ENCODE peak calls at places on chromosome 12, in eight cellular contexts. L is NT2/D1; C is ELR; O is H4; U is effector memory CD8-positive, alpha-beta T cell; P is NCI-H1694; S is nephron progenitor cell; A is GM12878. J is an unnamed sample.

GRCh38 chr12:2819810-2820209 is 7.3 kb downstream of the ITFG2 start:
- DNase-seq in L (no peak), C (no peak), O (no peak), U (no peak), P (no peak), S (no peak), A (no peak), J (no peak)

GRCh38 chr12:4037747-4038312 is 164.6 kb upstream of the PARP11 start:
- DNase-seq in L (no peak), C (peak; percentile 69), O (no peak), U (no peak), P (peak; percentile 55), S (no peak), A (no peak), J (no peak)

GRCh38 chr12:54411398-54412241 is 7.4 kb downstream of the ITGA5 start:
- DNase-seq in L (no peak), C (peak; percentile 99), O (peak; percentile 54), U (no peak), P (no peak), S (no peak), A (no peak), J (peak; percentile 99)

GRCh38 chr12:31317471-31318397 is 8.2 kb downstream of the SINHCAF start:
- DNase-seq in L (no peak), C (peak; percentile 31), O (no peak), U (no peak), P (no peak), S (no peak), A (no peak), J (no peak)

GRCh38 chr12:115201928-115202327 is 518.0 kb upstream of the TBX3 start:
- DNase-seq in L (no peak), C (no peak), O (no peak), U (no peak), P (no peak), S (no peak), A (no peak), J (no peak)

GRCh38 chr12:54201001-54201794 is 12.4 kb upstream of the SMUG1 start:
- DNase-seq in L (peak; percentile 65), C (peak; percentile 84), O (peak; percentile 69), U (peak; percentile 60), P (peak; percentile 74), S (peak; percentile 85), A (no peak), J (no peak)

GRCh38 chr12:28578833-28579252 is 388.6 kb downstream of the CCDC91 start:
- DNase-seq in L (no peak), C (no peak), O (no peak), U (no peak), P (no peak), S (no peak), A (no peak), J (no peak)

GRCh38 chr12:95694148-95694547 is 96.4 kb downstream of the NTN4 start:
- DNase-seq in L (no peak), C (no peak), O (no peak), U (no peak), P (no peak), S (no peak), A (no peak), J (no peak)

GRCh38 chr12:43208627-43209026 is 343.4 kb downstream of the ADAMTS20 start:
- DNase-seq in L (no peak), C (no peak), O (no peak), U (no peak), P (no peak), S (no peak), A (no peak), J (no peak)

GRCh38 chr12:124605869-124606774 is 38.7 kb upstream of the NCOR2 start:
- DNase-seq in L (no peak), C (no peak), O (no peak), U (no peak), P (no peak), S (no peak), A (no peak), J (no peak)